ENCODE peak calls at places on chromosome 10, in ten cellular contexts. One of them, this sample, is unnamed.
A peak's percentile ranks its signal among the peaks of the same experiment; 100 is the strongest.

GRCh38 chr10:88754272-88754671 is 5.5 kb upstream of the LIPN start:
- DNase-seq in GM06990: no peak
- DNase-seq in tibial artery: no peak
- DNase-seq in fibroblast of the aortic adventitia: peak; percentile 75
- DNase-seq in A549: no peak
- DNase-seq in transverse colon: no peak
- DNase-seq in foreskin fibroblast: peak; percentile 71
- DNase-seq in BJ: peak; percentile 75
- DNase-seq in right lobe of liver: no peak
- DNase-seq in astrocyte of the cerebellum: peak; percentile 18
- DNase-seq in this sample: peak; percentile 56

GRCh38 chr10:80203835-80204148 is 1.5 kb downstream of the ANXA11 start:
- DNase-seq in right lobe of liver: no peak
- DNase-seq in astrocyte of the cerebellum: no peak
- DNase-seq in tibial artery: no peak
- DNase-seq in A549: no peak
- DNase-seq in transverse colon: no peak
- DNase-seq in GM06990: no peak
- DNase-seq in fibroblast of the aortic adventitia: no peak
- DNase-seq in foreskin fibroblast: no peak
- DNase-seq in BJ: no peak
- DNase-seq in this sample: no peak

GRCh38 chr10:116720241-116721047 is 21.9 kb downstream of the HSPA12A start:
- DNase-seq in right lobe of liver: no peak
- DNase-seq in A549: no peak
- DNase-seq in astrocyte of the cerebellum: no peak
- DNase-seq in GM06990: no peak
- DNase-seq in fibroblast of the aortic adventitia: no peak
- DNase-seq in foreskin fibroblast: no peak
- DNase-seq in tibial artery: peak; percentile 39
- DNase-seq in transverse colon: peak; percentile 27
- DNase-seq in BJ: no peak
- DNase-seq in this sample: peak; percentile 18

GRCh38 chr10:29692121-29692539 is 57.4 kb upstream of the SVIL start:
- DNase-seq in transverse colon: no peak
- DNase-seq in BJ: no peak
- DNase-seq in foreskin fibroblast: peak; percentile 34
- DNase-seq in tibial artery: no peak
- DNase-seq in astrocyte of the cerebellum: no peak
- DNase-seq in right lobe of liver: no peak
- DNase-seq in fibroblast of the aortic adventitia: no peak
- DNase-seq in GM06990: no peak
- DNase-seq in A549: no peak
- DNase-seq in this sample: no peak

GRCh38 chr10:111344804-111345203 is 268.0 kb downstream of the ADRA2A start:
- DNase-seq in foreskin fibroblast: no peak
- DNase-seq in transverse colon: no peak
- DNase-seq in tibial artery: no peak
- DNase-seq in astrocyte of the cerebellum: no peak
- DNase-seq in GM06990: no peak
- DNase-seq in fibroblast of the aortic adventitia: no peak
- DNase-seq in BJ: no peak
- DNase-seq in right lobe of liver: no peak
- DNase-seq in A549: peak; percentile 12
- DNase-seq in this sample: no peak

GRCh38 chr10:81873932-81874816 is 820 bp upstream of the NRG3 start:
- DNase-seq in GM06990: no peak
- DNase-seq in BJ: no peak
- DNase-seq in right lobe of liver: peak; percentile 76
- DNase-seq in foreskin fibroblast: peak; percentile 4
- DNase-seq in tibial artery: no peak
- DNase-seq in astrocyte of the cerebellum: peak; percentile 5
- DNase-seq in A549: no peak
- DNase-seq in fibroblast of the aortic adventitia: no peak
- DNase-seq in transverse colon: no peak
- DNase-seq in this sample: peak; percentile 4

GRCh38 chr10:19195698-19196097 is 147.1 kb downstream of the MALRD1 start:
- DNase-seq in A549: no peak
- DNase-seq in GM06990: no peak
- DNase-seq in foreskin fibroblast: no peak
- DNase-seq in right lobe of liver: no peak
- DNase-seq in BJ: no peak
- DNase-seq in astrocyte of the cerebellum: no peak
- DNase-seq in transverse colon: no peak
- DNase-seq in fibroblast of the aortic adventitia: no peak
- DNase-seq in tibial artery: no peak
- DNase-seq in this sample: no peak

GRCh38 chr10:133258066-133258817 is 18.4 kb downstream of the ADAM8 start:
- DNase-seq in GM06990: peak; percentile 63
- DNase-seq in right lobe of liver: no peak
- DNase-seq in astrocyte of the cerebellum: no peak
- DNase-seq in tibial artery: no peak
- DNase-seq in transverse colon: peak; percentile 67
- DNase-seq in fibroblast of the aortic adventitia: no peak
- DNase-seq in A549: no peak
- DNase-seq in foreskin fibroblast: no peak
- DNase-seq in BJ: no peak
- DNase-seq in this sample: peak; percentile 31

GRCh38 chr10:69179089-69179742 is 818 bp upstream of the SUPV3L1 start:
- DNase-seq in A549: no peak
- DNase-seq in BJ: no peak
- DNase-seq in tibial artery: no peak
- DNase-seq in GM06990: no peak
- DNase-seq in astrocyte of the cerebellum: no peak
- DNase-seq in transverse colon: peak; percentile 14
- DNase-seq in foreskin fibroblast: no peak
- DNase-seq in right lobe of liver: no peak
- DNase-seq in fibroblast of the aortic adventitia: no peak
- DNase-seq in this sample: no peak

GRCh38 chr10:58266003-58266825 is 1.5 kb downstream of the IPMK start:
- DNase-seq in GM06990: peak; percentile 34
- DNase-seq in right lobe of liver: no peak
- DNase-seq in A549: peak; percentile 46
- DNase-seq in BJ: no peak
- DNase-seq in foreskin fibroblast: peak; percentile 66
- DNase-seq in fibroblast of the aortic adventitia: peak; percentile 63
- DNase-seq in transverse colon: no peak
- DNase-seq in tibial artery: no peak
- DNase-seq in astrocyte of the cerebellum: no peak
- DNase-seq in this sample: peak; percentile 77

GRCh38 chr10:123906884-123907652 is 15.5 kb upstream of the CPXM2 start:
- DNase-seq in fibroblast of the aortic adventitia: no peak
- DNase-seq in tibial artery: no peak
- DNase-seq in astrocyte of the cerebellum: no peak
- DNase-seq in transverse colon: no peak
- DNase-seq in GM06990: no peak
- DNase-seq in foreskin fibroblast: no peak
- DNase-seq in A549: no peak
- DNase-seq in BJ: no peak
- DNase-seq in right lobe of liver: no peak
- DNase-seq in this sample: no peak

GRCh38 chr10:71807557-71808510 is 34.5 kb upstream of the VSIR start:
- DNase-seq in transverse colon: no peak
- DNase-seq in fibroblast of the aortic adventitia: no peak
- DNase-seq in GM06990: no peak
- DNase-seq in BJ: no peak
- DNase-seq in A549: no peak
- DNase-seq in right lobe of liver: no peak
- DNase-seq in foreskin fibroblast: no peak
- DNase-seq in tibial artery: no peak
- DNase-seq in astrocyte of the cerebellum: no peak
- DNase-seq in this sample: no peak

GRCh38 chr10:77836299-77836820 is 90.2 kb downstream of the DLG5 start:
- DNase-seq in A549: peak; percentile 29
- DNase-seq in BJ: no peak
- DNase-seq in foreskin fibroblast: peak; percentile 30
- DNase-seq in right lobe of liver: peak; percentile 66
- DNase-seq in tibial artery: no peak
- DNase-seq in GM06990: peak; percentile 40
- DNase-seq in transverse colon: peak; percentile 68
- DNase-seq in astrocyte of the cerebellum: no peak
- DNase-seq in fibroblast of the aortic adventitia: no peak
- DNase-seq in this sample: peak; percentile 58

GRCh38 chr10:33509231-33509871 is 174.9 kb upstream of the NRP1 start:
- DNase-seq in transverse colon: peak; percentile 38
- DNase-seq in A549: peak; percentile 83
- DNase-seq in GM06990: peak; percentile 60
- DNase-seq in astrocyte of the cerebellum: peak; percentile 93
- DNase-seq in tibial artery: peak; percentile 71
- DNase-seq in BJ: peak; percentile 78
- DNase-seq in fibroblast of the aortic adventitia: peak; percentile 84
- DNase-seq in right lobe of liver: no peak
- DNase-seq in foreskin fibroblast: peak; percentile 72
- DNase-seq in this sample: peak; percentile 81

GRCh38 chr10:33506391-33506790 is 171.9 kb upstream of the NRP1 start:
- DNase-seq in transverse colon: no peak
- DNase-seq in BJ: no peak
- DNase-seq in fibroblast of the aortic adventitia: no peak
- DNase-seq in right lobe of liver: no peak
- DNase-seq in astrocyte of the cerebellum: no peak
- DNase-seq in A549: no peak
- DNase-seq in foreskin fibroblast: no peak
- DNase-seq in GM06990: no peak
- DNase-seq in tibial artery: no peak
- DNase-seq in this sample: no peak

GRCh38 chr10:33506838-33507661 is 172.6 kb upstream of the NRP1 start:
- DNase-seq in transverse colon: no peak
- DNase-seq in BJ: no peak
- DNase-seq in A549: no peak
- DNase-seq in astrocyte of the cerebellum: no peak
- DNase-seq in fibroblast of the aortic adventitia: peak; percentile 70
- DNase-seq in foreskin fibroblast: peak; percentile 34
- DNase-seq in right lobe of liver: no peak
- DNase-seq in tibial artery: no peak
- DNase-seq in GM06990: peak; percentile 35
- DNase-seq in this sample: no peak

GRCh38 chr10:33507662-33508425 is 173.4 kb upstream of the NRP1 start:
- DNase-seq in GM06990: no peak
- DNase-seq in A549: peak; percentile 9
- DNase-seq in fibroblast of the aortic adventitia: no peak
- DNase-seq in right lobe of liver: no peak
- DNase-seq in BJ: no peak
- DNase-seq in astrocyte of the cerebellum: no peak
- DNase-seq in transverse colon: no peak
- DNase-seq in tibial artery: no peak
- DNase-seq in foreskin fibroblast: no peak
- DNase-seq in this sample: no peak
- TF ChIP-seq CTCF in GM06990: no peak
- TF ChIP-seq CTCF in A549: no peak
- TF ChIP-seq CTCF in fibroblast of the aortic adventitia: no peak
- TF ChIP-seq CTCF in right lobe of liver: no peak
- TF ChIP-seq CTCF in BJ: no peak
- TF ChIP-seq CTCF in astrocyte of the cerebellum: no peak
- TF ChIP-seq CTCF in transverse colon: no peak
- TF ChIP-seq CTCF in tibial artery: no peak
- TF ChIP-seq CTCF in foreskin fibroblast: no peak
- TF ChIP-seq CTCF in this sample: no peak

GRCh38 chr10:55348534-55348933 is 547.5 kb upstream of the PCDH15 start:
- DNase-seq in BJ: no peak
- DNase-seq in tibial artery: no peak
- DNase-seq in transverse colon: no peak
- DNase-seq in fibroblast of the aortic adventitia: no peak
- DNase-seq in foreskin fibroblast: no peak
- DNase-seq in astrocyte of the cerebellum: no peak
- DNase-seq in GM06990: no peak
- DNase-seq in A549: no peak
- DNase-seq in right lobe of liver: no peak
- DNase-seq in this sample: no peak

DNA sequence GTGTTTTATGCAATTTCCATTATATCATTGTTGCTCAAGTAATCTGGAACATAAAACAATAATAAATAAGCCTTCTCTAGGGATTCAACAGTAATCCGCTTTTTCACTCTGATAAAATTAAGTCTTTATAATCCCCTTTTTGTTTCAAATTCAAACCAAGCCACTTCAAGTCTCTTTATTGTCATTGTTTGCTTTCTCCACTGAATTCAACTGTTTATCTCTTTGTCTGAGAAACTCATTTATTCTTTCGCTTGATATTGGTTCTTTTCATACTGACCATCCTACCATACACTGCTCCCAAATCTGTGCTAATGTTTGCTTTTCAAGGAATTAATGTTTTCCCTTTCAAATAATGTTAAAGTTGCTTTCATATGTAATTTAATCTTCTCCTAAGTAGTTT is 550.4 kb upstream of the PCDH15 start:
- DNase-seq in tibial artery: no peak
- DNase-seq in fibroblast of the aortic adventitia: no peak
- DNase-seq in A549: no peak
- DNase-seq in BJ: no peak
- DNase-seq in transverse colon: no peak
- DNase-seq in right lobe of liver: no peak
- DNase-seq in foreskin fibroblast: no peak
- DNase-seq in astrocyte of the cerebellum: no peak
- DNase-seq in GM06990: no peak
- DNase-seq in this sample: no peak
- H3K4me3 ChIP-seq in tibial artery: no peak overlapping the region
- H3K4me3 ChIP-seq in fibroblast of the aortic adventitia: no peak overlapping the region
- H3K4me3 ChIP-seq in A549: no peak overlapping the region
- H3K4me3 ChIP-seq in BJ: no peak overlapping the region
- H3K4me3 ChIP-seq in transverse colon: no peak overlapping the region
- H3K4me3 ChIP-seq in right lobe of liver: no peak overlapping the region
- H3K4me3 ChIP-seq in foreskin fibroblast: no peak overlapping the region
- H3K4me3 ChIP-seq in astrocyte of the cerebellum: no peak overlapping the region
- H3K4me3 ChIP-seq in GM06990: no peak overlapping the region
- H3K4me3 ChIP-seq in this sample: no peak overlapping the region

GRCh38 chr10:79042639-79043411 is 25.9 kb upstream of the ZMIZ1 start:
- DNase-seq in tibial artery: no peak
- DNase-seq in GM06990: no peak
- DNase-seq in astrocyte of the cerebellum: no peak
- DNase-seq in foreskin fibroblast: no peak
- DNase-seq in BJ: no peak
- DNase-seq in transverse colon: no peak
- DNase-seq in A549: no peak
- DNase-seq in right lobe of liver: no peak
- DNase-seq in fibroblast of the aortic adventitia: no peak
- DNase-seq in this sample: no peak
- TF ChIP-seq CTCF in tibial artery: no peak
- TF ChIP-seq CTCF in GM06990: no peak
- TF ChIP-seq CTCF in astrocyte of the cerebellum: no peak
- TF ChIP-seq CTCF in foreskin fibroblast: no peak
- TF ChIP-seq CTCF in BJ: no peak
- TF ChIP-seq CTCF in transverse colon: no peak
- TF ChIP-seq CTCF in A549: no peak
- TF ChIP-seq CTCF in right lobe of liver: no peak
- TF ChIP-seq CTCF in fibroblast of the aortic adventitia: no peak
- TF ChIP-seq CTCF in this sample: no peak

DNA sequence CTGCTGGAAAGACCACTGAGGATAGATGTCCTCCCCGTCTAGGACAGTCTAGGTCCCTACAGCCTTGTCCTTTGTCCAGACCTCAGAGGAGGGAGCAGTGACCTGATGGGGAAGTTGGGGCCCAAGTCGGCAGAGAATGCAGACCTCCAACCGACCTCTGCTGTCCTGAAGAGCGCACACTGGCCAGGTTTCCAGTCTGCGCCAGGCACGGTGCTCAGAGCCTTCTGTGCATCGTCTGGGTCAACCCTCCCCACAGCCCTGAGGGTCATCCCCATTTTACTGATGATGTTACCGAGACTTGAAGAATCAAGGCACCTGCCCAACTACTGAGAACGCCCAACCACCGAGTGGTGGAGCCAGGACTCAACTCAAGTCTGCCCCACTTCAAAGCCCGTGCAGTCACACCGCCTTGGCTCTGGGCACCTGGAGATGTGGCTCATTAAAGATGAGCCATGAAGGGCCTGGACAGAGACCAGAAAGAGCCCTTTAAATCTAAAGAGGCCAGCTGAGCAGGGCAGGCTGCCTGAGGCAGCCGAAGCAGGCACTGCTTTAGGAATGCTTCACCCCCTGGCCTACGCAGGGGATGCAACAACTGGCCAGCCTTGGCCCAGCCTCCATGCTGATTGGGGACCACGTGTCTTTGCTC is 4.4 kb downstream of the ITPRIP start:
- DNase-seq in right lobe of liver: no peak
- DNase-seq in BJ: no peak
- DNase-seq in foreskin fibroblast: no peak
- DNase-seq in astrocyte of the cerebellum: no peak
- DNase-seq in fibroblast of the aortic adventitia: no peak
- DNase-seq in A549: no peak
- DNase-seq in GM06990: no peak
- DNase-seq in tibial artery: peak; percentile 51
- DNase-seq in transverse colon: no peak
- DNase-seq in this sample: no peak
- H3K4me3 ChIP-seq in right lobe of liver: no peak overlapping the region
- H3K4me3 ChIP-seq in BJ: no peak overlapping the region
- H3K4me3 ChIP-seq in foreskin fibroblast: no peak overlapping the region
- H3K4me3 ChIP-seq in astrocyte of the cerebellum: no peak overlapping the region
- H3K4me3 ChIP-seq in fibroblast of the aortic adventitia: no peak overlapping the region
- H3K4me3 ChIP-seq in A549: no peak overlapping the region
- H3K4me3 ChIP-seq in GM06990: no peak overlapping the region
- H3K4me3 ChIP-seq in tibial artery: no peak overlapping the region
- H3K4me3 ChIP-seq in transverse colon: no peak overlapping the region
- H3K4me3 ChIP-seq in this sample: no peak overlapping the region

This sample was measured in fibroblast of villous mesenchyme.